ENCODE peak calls at places on chromosomes 13 and 19, in ten cellular contexts. One of them, this sample, is unnamed.

GRCh38 chr19:2244122-2244411 is 5.1 kb upstream of the AMH start:
- DNase-seq in progenitor cell of endocrine pancreas: no peak
- DNase-seq in RWPE1: no peak
- DNase-seq in endodermal cell: no peak
- DNase-seq in esophagus muscularis mucosa: no peak
- DNase-seq in SK-N-SH: no peak
- DNase-seq in epithelial cell of proximal tubule: no peak
- DNase-seq in PC-9: no peak
- DNase-seq in mammary epithelial cell: no peak
- DNase-seq in HL-60: no peak
- DNase-seq in this sample: no peak

GRCh38 chr13:48551329-48551728 is 18.4 kb upstream of the RCBTB2 start:
- DNase-seq in progenitor cell of endocrine pancreas: no peak
- DNase-seq in RWPE1: no peak
- DNase-seq in endodermal cell: no peak
- DNase-seq in esophagus muscularis mucosa: no peak
- DNase-seq in SK-N-SH: no peak
- DNase-seq in epithelial cell of proximal tubule: no peak
- DNase-seq in PC-9: no peak
- DNase-seq in mammary epithelial cell: no peak
- DNase-seq in HL-60: no peak
- DNase-seq in this sample: no peak

GRCh38 chr13:108919036-108919907 is 289.9 kb downstream of the MYO16 start:
- DNase-seq in progenitor cell of endocrine pancreas: no peak
- DNase-seq in RWPE1: peak; percentile 55
- DNase-seq in endodermal cell: no peak
- DNase-seq in esophagus muscularis mucosa: no peak
- DNase-seq in SK-N-SH: no peak
- DNase-seq in epithelial cell of proximal tubule: no peak
- DNase-seq in PC-9: peak; percentile 82
- DNase-seq in mammary epithelial cell: peak; percentile 73
- DNase-seq in HL-60: no peak
- DNase-seq in this sample: no peak

GRCh38 chr19:54183431-54183830 is 5.9 kb downstream of the MBOAT7 start:
- DNase-seq in progenitor cell of endocrine pancreas: no peak
- DNase-seq in RWPE1: no peak
- DNase-seq in endodermal cell: no peak
- DNase-seq in esophagus muscularis mucosa: no peak
- DNase-seq in SK-N-SH: no peak
- DNase-seq in epithelial cell of proximal tubule: no peak
- DNase-seq in PC-9: no peak
- DNase-seq in mammary epithelial cell: no peak
- DNase-seq in HL-60: no peak
- DNase-seq in this sample: no peak

GRCh38 chr19:44623080-44623479 is 9.7 kb downstream of the IGSF23 start:
- DNase-seq in progenitor cell of endocrine pancreas: no peak
- DNase-seq in RWPE1: no peak
- DNase-seq in endodermal cell: no peak
- DNase-seq in esophagus muscularis mucosa: no peak
- DNase-seq in SK-N-SH: no peak
- DNase-seq in epithelial cell of proximal tubule: no peak
- DNase-seq in PC-9: no peak
- DNase-seq in mammary epithelial cell: no peak
- DNase-seq in HL-60: peak; percentile 70
- DNase-seq in this sample: no peak

GRCh38 chr19:50537306-50537685 is 23.6 kb upstream of the ASPDH start:
- DNase-seq in progenitor cell of endocrine pancreas: no peak
- DNase-seq in RWPE1: no peak
- DNase-seq in endodermal cell: no peak
- DNase-seq in esophagus muscularis mucosa: no peak
- DNase-seq in SK-N-SH: no peak
- DNase-seq in epithelial cell of proximal tubule: no peak
- DNase-seq in PC-9: no peak
- DNase-seq in mammary epithelial cell: no peak
- DNase-seq in HL-60: no peak
- DNase-seq in this sample: no peak

GRCh38 chr19:48121066-48121465 is 10.4 kb upstream of the PLA2G4C start:
- DNase-seq in progenitor cell of endocrine pancreas: no peak
- DNase-seq in RWPE1: no peak
- DNase-seq in endodermal cell: no peak
- DNase-seq in esophagus muscularis mucosa: no peak
- DNase-seq in SK-N-SH: no peak
- DNase-seq in epithelial cell of proximal tubule: no peak
- DNase-seq in PC-9: no peak
- DNase-seq in mammary epithelial cell: no peak
- DNase-seq in HL-60: no peak
- DNase-seq in this sample: no peak

GRCh38 chr13:66940113-66940512 is 290.0 kb downstream of the PCDH9 start:
- DNase-seq in progenitor cell of endocrine pancreas: no peak
- DNase-seq in RWPE1: peak; percentile 30
- DNase-seq in endodermal cell: no peak
- DNase-seq in esophagus muscularis mucosa: no peak
- DNase-seq in SK-N-SH: no peak
- DNase-seq in epithelial cell of proximal tubule: peak; percentile 46
- DNase-seq in PC-9: no peak
- DNase-seq in mammary epithelial cell: peak; percentile 64
- DNase-seq in HL-60: no peak
- DNase-seq in this sample: no peak

GRCh38 chr13:99766641-99767045 is 204.9 kb downstream of the ZIC5 start:
- DNase-seq in progenitor cell of endocrine pancreas: no peak
- DNase-seq in RWPE1: no peak
- DNase-seq in endodermal cell: peak; percentile 77
- DNase-seq in esophagus muscularis mucosa: no peak
- DNase-seq in SK-N-SH: no peak
- DNase-seq in epithelial cell of proximal tubule: no peak
- DNase-seq in PC-9: no peak
- DNase-seq in mammary epithelial cell: no peak
- DNase-seq in HL-60: no peak
- DNase-seq in this sample: no peak

GRCh38 chr13:34826432-34826831 is 115.6 kb upstream of the NBEA start:
- DNase-seq in progenitor cell of endocrine pancreas: no peak
- DNase-seq in RWPE1: no peak
- DNase-seq in endodermal cell: no peak
- DNase-seq in esophagus muscularis mucosa: no peak
- DNase-seq in SK-N-SH: no peak
- DNase-seq in epithelial cell of proximal tubule: no peak
- DNase-seq in PC-9: no peak
- DNase-seq in mammary epithelial cell: no peak
- DNase-seq in HL-60: no peak
- DNase-seq in this sample: no peak

GRCh38 chr13:21074601-21075302 is 13.4 kb upstream of the LATS2 start:
- DNase-seq in progenitor cell of endocrine pancreas: no peak
- DNase-seq in RWPE1: no peak
- DNase-seq in endodermal cell: no peak
- DNase-seq in esophagus muscularis mucosa: no peak
- DNase-seq in SK-N-SH: no peak
- DNase-seq in epithelial cell of proximal tubule: no peak
- DNase-seq in PC-9: no peak
- DNase-seq in mammary epithelial cell: no peak
- DNase-seq in HL-60: peak; percentile 47
- DNase-seq in this sample: no peak

GRCh38 chr13:24185591-24186232 is 25.2 kb downstream of the SPATA13 start:
- DNase-seq in progenitor cell of endocrine pancreas: no peak
- DNase-seq in RWPE1: no peak
- DNase-seq in endodermal cell: no peak
- DNase-seq in esophagus muscularis mucosa: peak; percentile 31
- DNase-seq in SK-N-SH: no peak
- DNase-seq in epithelial cell of proximal tubule: no peak
- DNase-seq in PC-9: no peak
- DNase-seq in mammary epithelial cell: no peak
- DNase-seq in HL-60: no peak
- DNase-seq in this sample: no peak

GRCh38 chr13:78238911-78239310 is 320.3 kb upstream of the EDNRB start:
- DNase-seq in progenitor cell of endocrine pancreas: no peak
- DNase-seq in RWPE1: no peak
- DNase-seq in endodermal cell: no peak
- DNase-seq in esophagus muscularis mucosa: no peak
- DNase-seq in SK-N-SH: no peak
- DNase-seq in epithelial cell of proximal tubule: no peak
- DNase-seq in PC-9: no peak
- DNase-seq in mammary epithelial cell: peak; percentile 36
- DNase-seq in HL-60: peak; percentile 62
- DNase-seq in this sample: no peak

GRCh38 chr19:10812902-10813404 is 23.1 kb downstream of the TMED1 start:
- DNase-seq in progenitor cell of endocrine pancreas: no peak
- DNase-seq in RWPE1: peak; percentile 38
- DNase-seq in endodermal cell: peak; percentile 43
- DNase-seq in esophagus muscularis mucosa: no peak
- DNase-seq in SK-N-SH: no peak
- DNase-seq in epithelial cell of proximal tubule: no peak
- DNase-seq in PC-9: no peak
- DNase-seq in mammary epithelial cell: peak; percentile 59
- DNase-seq in HL-60: peak; percentile 94
- DNase-seq in this sample: peak; percentile 87

DNA sequence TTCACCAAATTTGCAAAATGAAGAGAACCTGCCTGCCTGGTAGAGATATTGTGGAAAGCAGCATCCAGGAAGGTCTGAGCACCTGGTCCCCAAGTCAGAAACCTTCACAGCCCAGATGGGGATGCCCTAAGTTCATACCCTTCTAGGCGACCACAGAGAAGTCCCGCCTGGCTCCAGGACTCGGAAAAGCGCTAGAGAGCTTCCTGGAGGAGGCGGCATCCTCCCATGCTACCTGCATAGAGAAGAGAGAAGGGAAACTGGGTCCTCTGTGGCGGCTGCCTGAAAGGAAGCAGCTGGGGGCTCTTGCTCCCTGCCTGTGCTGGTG is 22.2 kb upstream of the ZNF30 start:
- DNase-seq in progenitor cell of endocrine pancreas: no peak
- DNase-seq in RWPE1: no peak
- DNase-seq in endodermal cell: no peak
- DNase-seq in esophagus muscularis mucosa: no peak
- DNase-seq in SK-N-SH: no peak
- DNase-seq in epithelial cell of proximal tubule: no peak
- DNase-seq in PC-9: no peak
- DNase-seq in mammary epithelial cell: no peak
- DNase-seq in HL-60: no peak
- DNase-seq in this sample: no peak
- TF ChIP-seq CTCF in progenitor cell of endocrine pancreas: no peak
- TF ChIP-seq CTCF in RWPE1: no peak
- TF ChIP-seq CTCF in endodermal cell: peak; percentile 28
- TF ChIP-seq CTCF in esophagus muscularis mucosa: no peak
- TF ChIP-seq CTCF in SK-N-SH: no peak
- TF ChIP-seq CTCF in epithelial cell of proximal tubule: no peak
- TF ChIP-seq CTCF in PC-9: no peak
- TF ChIP-seq CTCF in mammary epithelial cell: no peak
- TF ChIP-seq CTCF in HL-60: no peak
- TF ChIP-seq CTCF in this sample: no peak

DNA sequence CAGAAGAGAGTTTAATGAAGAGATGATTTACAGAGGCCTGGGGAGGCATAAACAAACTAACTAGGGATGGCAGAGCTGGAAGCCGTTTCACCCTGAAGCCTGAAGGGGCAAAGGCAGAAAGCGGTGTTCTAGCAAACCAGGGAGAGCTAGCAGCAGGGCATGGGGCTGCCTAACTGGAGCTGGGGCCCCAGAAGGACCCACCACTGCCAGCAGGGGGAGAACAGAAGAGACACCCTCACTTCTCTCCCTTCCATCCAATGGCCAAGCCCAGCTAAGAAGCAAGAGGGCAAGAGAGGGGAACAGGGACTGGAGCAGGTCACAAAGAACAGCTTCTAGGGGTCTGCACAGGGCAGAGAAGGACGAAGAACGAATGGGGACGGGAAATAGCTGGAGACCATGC is 195.5 kb downstream of the KATNAL1 start:
- DNase-seq in progenitor cell of endocrine pancreas: no peak
- DNase-seq in RWPE1: no peak
- DNase-seq in endodermal cell: peak; percentile 76
- DNase-seq in esophagus muscularis mucosa: no peak
- DNase-seq in SK-N-SH: no peak
- DNase-seq in epithelial cell of proximal tubule: no peak
- DNase-seq in PC-9: no peak
- DNase-seq in mammary epithelial cell: no peak
- DNase-seq in HL-60: peak; percentile 40
- DNase-seq in this sample: no peak
- TF ChIP-seq CTCF in progenitor cell of endocrine pancreas: peak; percentile 31
- TF ChIP-seq CTCF in RWPE1: no peak
- TF ChIP-seq CTCF in endodermal cell: peak; percentile 64
- TF ChIP-seq CTCF in esophagus muscularis mucosa: no peak
- TF ChIP-seq CTCF in SK-N-SH: peak; percentile 33
- TF ChIP-seq CTCF in epithelial cell of proximal tubule: peak; percentile 46
- TF ChIP-seq CTCF in PC-9: peak; percentile 23
- TF ChIP-seq CTCF in mammary epithelial cell: peak; percentile 36
- TF ChIP-seq CTCF in HL-60: no peak
- TF ChIP-seq CTCF in this sample: peak; percentile 52

DNA sequence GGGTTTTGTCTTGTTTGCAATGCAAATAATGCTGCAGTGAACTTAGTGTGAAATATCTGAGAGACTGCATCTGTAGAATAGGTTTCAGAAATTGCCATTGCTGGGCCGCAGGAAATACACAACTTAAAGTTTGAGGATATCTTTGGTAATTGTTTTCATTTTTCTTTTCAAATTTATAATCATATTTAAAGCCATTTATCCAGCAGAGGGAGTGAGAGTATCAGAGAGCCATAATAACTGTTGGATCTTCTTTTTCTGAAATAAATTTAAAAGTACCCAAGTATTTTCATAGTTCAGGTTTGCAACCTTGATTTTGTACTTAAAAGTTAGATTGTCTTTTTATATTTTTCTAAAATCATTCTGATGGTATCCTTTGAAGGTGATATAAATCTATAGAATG is 99.4 kb downstream of the ZMYM2 start:
- DNase-seq in progenitor cell of endocrine pancreas: no peak
- DNase-seq in RWPE1: no peak
- DNase-seq in endodermal cell: no peak
- DNase-seq in esophagus muscularis mucosa: no peak
- DNase-seq in SK-N-SH: no peak
- DNase-seq in epithelial cell of proximal tubule: no peak
- DNase-seq in PC-9: no peak
- DNase-seq in mammary epithelial cell: no peak
- DNase-seq in HL-60: no peak
- DNase-seq in this sample: no peak
- TF ChIP-seq CTCF in progenitor cell of endocrine pancreas: no peak
- TF ChIP-seq CTCF in RWPE1: no peak
- TF ChIP-seq CTCF in endodermal cell: no peak
- TF ChIP-seq CTCF in esophagus muscularis mucosa: no peak
- TF ChIP-seq CTCF in SK-N-SH: peak; percentile 38
- TF ChIP-seq CTCF in epithelial cell of proximal tubule: no peak
- TF ChIP-seq CTCF in PC-9: peak; percentile 41
- TF ChIP-seq CTCF in mammary epithelial cell: no peak
- TF ChIP-seq CTCF in HL-60: no peak
- TF ChIP-seq CTCF in this sample: peak; percentile 20

DNA sequence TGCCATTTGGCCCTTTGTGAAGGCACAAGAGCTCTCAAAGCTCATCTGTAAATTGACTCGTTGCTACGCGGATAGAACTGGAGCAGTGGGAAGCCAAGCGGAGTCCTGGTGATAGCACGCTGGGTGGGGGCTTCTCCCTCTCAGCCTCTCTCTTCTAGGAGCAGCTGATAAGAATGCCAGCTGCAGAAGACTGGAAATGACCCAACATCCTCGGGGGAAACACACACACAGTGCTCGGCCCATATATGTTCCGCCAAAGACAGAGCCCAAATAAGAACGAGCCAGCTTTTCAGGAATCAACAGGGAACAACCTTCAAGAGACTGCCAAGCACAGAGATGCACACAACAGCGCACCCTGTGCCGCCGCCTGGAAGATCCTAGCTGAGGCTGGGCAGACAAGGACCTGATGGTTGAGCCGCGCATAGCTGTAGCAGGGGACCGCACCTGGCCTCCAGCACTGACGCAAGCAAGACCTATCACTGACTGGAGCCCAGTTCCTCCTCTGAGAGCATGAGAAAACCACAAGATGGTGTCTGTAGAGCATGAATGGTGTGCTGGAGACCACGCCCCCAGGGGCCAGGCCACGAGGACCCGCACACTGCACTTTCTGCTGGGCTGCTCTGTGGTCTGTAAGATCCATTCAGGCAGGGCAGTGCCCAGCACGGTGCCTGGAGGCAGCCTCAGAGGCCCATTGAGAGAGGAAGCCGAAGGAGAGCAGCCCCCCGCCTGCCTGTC is 16.0 kb upstream of the SLC35E1 start:
- DNase-seq in progenitor cell of endocrine pancreas: no peak
- DNase-seq in RWPE1: no peak
- DNase-seq in endodermal cell: no peak
- DNase-seq in esophagus muscularis mucosa: no peak
- DNase-seq in SK-N-SH: peak; percentile 68
- DNase-seq in epithelial cell of proximal tubule: no peak
- DNase-seq in PC-9: no peak
- DNase-seq in mammary epithelial cell: peak; percentile 19
- DNase-seq in HL-60: peak; percentile 89
- DNase-seq in this sample: no peak
- TF ChIP-seq CTCF in progenitor cell of endocrine pancreas: no peak
- TF ChIP-seq CTCF in RWPE1: no peak
- TF ChIP-seq CTCF in endodermal cell: no peak
- TF ChIP-seq CTCF in esophagus muscularis mucosa: no peak
- TF ChIP-seq CTCF in SK-N-SH: no peak
- TF ChIP-seq CTCF in epithelial cell of proximal tubule: no peak
- TF ChIP-seq CTCF in PC-9: no peak
- TF ChIP-seq CTCF in mammary epithelial cell: no peak
- TF ChIP-seq CTCF in HL-60: no peak
- TF ChIP-seq CTCF in this sample: no peak